ENCODE peak calls at places on chromosomes 2 and 18, in four cellular contexts. S is substantia nigra, P is astrocyte of the spinal cord, O is endodermal cell. A is an unnamed sample.

GRCh38 chr2:151556121-151556520 is 146.4 kb downstream of the RIF1 start:
- DNase-seq in S (no peak), P (no peak), O (no peak), A (no peak)

GRCh38 chr2:234286118-234286598 is 210.7 kb downstream of the ARL4C start:
- DNase-seq in S (no peak), P (peak), O (no peak), A (no peak)

GRCh38 chr2:1593371-1594205 is 150.7 kb downstream of the PXDN start:
- DNase-seq in S (no peak), P (peak), O (peak), A (peak)

GRCh38 chr18:8705941-8706544 is 687 bp downstream of the MTCL1 start:
- DNase-seq in S (no peak), P (no peak), O (peak), A (no peak)

GRCh38 chr18:56298935-56299334 is 339.5 kb downstream of the TXNL1 start:
- DNase-seq in S (no peak), P (peak), O (no peak), A (no peak)

GRCh38 chr18:24937624-24938285 is 414.2 kb downstream of the ZNF521 start:
- DNase-seq in S (no peak), P (no peak), O (no peak), A (no peak)

GRCh38 chr18:62521588-62521987 is 1.2 kb upstream of the ZCCHC2 start:
- DNase-seq in S (no peak), P (no peak), O (no peak), A (no peak)

GRCh38 chr18:79988925-79989361 is 580 bp upstream of the TXNL4A start:
- DNase-seq in S (no peak), P (peak), O (no peak), A (no peak)

GRCh38 chr18:13562494-13563029 is 163.8 kb downstream of the FAM210A start:
- DNase-seq in S (no peak), P (no peak), O (no peak), A (no peak)

GRCh38 chr2:210458395-210458794 is 18.2 kb downstream of the LANCL1 start:
- DNase-seq in S (no peak), P (no peak), O (no peak), A (no peak)

GRCh38 chr2:237141556-237141955 is 55.9 kb downstream of the COPS8 start:
- DNase-seq in S (no peak), P (peak), O (no peak), A (no peak)

GRCh38 chr18:35888329-35888728 is 84.2 kb upstream of the RMP24 start:
- DNase-seq in S (no peak), P (no peak), O (peak), A (peak)

GRCh38 chr18:44946529-44947113 is 265.9 kb downstream of the SETBP1 start:
- DNase-seq in S (no peak), P (no peak), O (no peak), A (peak)

GRCh38 chr2:205609036-205609607 is 73.2 kb upstream of the NRP2 start:
- DNase-seq in S (no peak), P (peak), O (no peak), A (no peak)

GRCh38 chr2:239462671-239463506 is 62.1 kb upstream of the HDAC4 start:
- DNase-seq in S (no peak), P (no peak), O (peak), A (no peak)

GRCh38 chr2:226611944-226612318 is 187.7 kb downstream of the IRS1 start:
- DNase-seq in S (no peak), P (peak), O (no peak), A (no peak)

GRCh38 chr2:38074775-38075435 is 1.0 kb downstream of the CYP1B1 start:
- DNase-seq in S (no peak), P (peak), O (peak), A (no peak)

GRCh38 chr2:21326152-21326551 is 202.4 kb downstream of the TDRD15 start:
- DNase-seq in S (no peak), P (no peak), O (peak), A (peak)

GRCh38 chr2:224958466-224958857 is 83.8 kb downstream of the DOCK10 start:
- DNase-seq in S (no peak), P (peak), O (no peak), A (no peak)

GRCh38 chr2:29219374-29219773 is 104.2 kb downstream of the CLIP4 start:
- DNase-seq in S (no peak), P (no peak), O (peak), A (no peak)

GRCh38 chr2:189393440-189394111 is 47.7 kb upstream of the WDR75 start:
- DNase-seq in S (no peak), P (peak), O (no peak), A (no peak)

GRCh38 chr18:616380-616995 is 19.7 kb downstream of the CLUL1 start:
- DNase-seq in S (no peak), P (peak), O (no peak), A (peak)

GRCh38 chr2:200378652-200379290 is 72.3 kb downstream of the SPATS2L start:
- DNase-seq in S (no peak), P (peak), O (no peak), A (no peak)

GRCh38 chr2:235278771-235279355 is 215.0 kb upstream of the AGAP1 start:
- DNase-seq in S (no peak), P (peak), O (no peak), A (no peak)

GRCh38 chr2:9552491-9553178 is 3.0 kb downstream of the ADAM17 start:
- DNase-seq in S (no peak), P (peak), O (no peak), A (no peak)

GRCh38 chr2:54589038-54589339 is 132.9 kb downstream of the SPTBN1 start:
- DNase-seq in S (no peak), P (no peak), O (no peak), A (no peak)

GRCh38 chr18:50707841-50708240 is 112.0 kb downstream of the MRO start:
- DNase-seq in S (no peak), P (no peak), O (no peak), A (peak)

GRCh38 chr18:183769-184168 is 25.4 kb downstream of the USP14 start:
- DNase-seq in S (no peak), P (peak), O (no peak), A (peak)

GRCh38 chr2:229970406-229970805 is 48.1 kb downstream of the FBXO36 start:
- DNase-seq in S (no peak), P (no peak), O (no peak), A (no peak)